ENCODE peak calls at places on chromosomes 11 and 22, in five cellular contexts. One of them, this sample, is unnamed.

GRCh38 chr11:74838188-74838587 is 89.5 kb downstream of the RNF169 start:
- DNase-seq in HEK293T: no peak
- DNase-seq in GM12878: no peak
- DNase-seq in H1: no peak
- DNase-seq in HepG2: no peak
- DNase-seq in this sample: no peak

GRCh38 chr11:107494036-107494435 is 36.4 kb upstream of the CWF19L2 start:
- DNase-seq in HEK293T: no peak
- DNase-seq in GM12878: no peak
- DNase-seq in H1: no peak
- DNase-seq in HepG2: no peak
- DNase-seq in this sample: no peak

GRCh38 chr11:66957971-66958231 is 282 bp downstream of the PC start:
- DNase-seq in HEK293T: peak
- DNase-seq in GM12878: no peak
- DNase-seq in H1: no peak
- DNase-seq in HepG2: no peak
- DNase-seq in this sample: no peak

GRCh38 chr22:35582218-35582860 is 34.8 kb downstream of the MB start:
- DNase-seq in HEK293T: no peak
- DNase-seq in GM12878: no peak
- DNase-seq in H1: no peak
- DNase-seq in HepG2: no peak
- DNase-seq in this sample: no peak

GRCh38 chr22:38572065-38572464 is 2.1 kb upstream of the DMC1 start:
- DNase-seq in HEK293T: peak
- DNase-seq in GM12878: peak
- DNase-seq in H1: peak
- DNase-seq in HepG2: peak
- DNase-seq in this sample: no peak

GRCh38 chr22:49736538-49736937 is 91.1 kb downstream of the BRD1 start:
- DNase-seq in HEK293T: no peak
- DNase-seq in GM12878: no peak
- DNase-seq in H1: no peak
- DNase-seq in HepG2: no peak
- DNase-seq in this sample: no peak

GRCh38 chr11:94150056-94150455 is 21.4 kb downstream of the PANX1 start:
- DNase-seq in HEK293T: no peak
- DNase-seq in GM12878: no peak
- DNase-seq in H1: no peak
- DNase-seq in HepG2: no peak
- DNase-seq in this sample: no peak

GRCh38 chr11:76592025-76592914 is 78.3 kb downstream of the LRRC32 start:
- DNase-seq in HEK293T: no peak
- DNase-seq in GM12878: no peak
- DNase-seq in H1: no peak
- DNase-seq in HepG2: no peak
- DNase-seq in this sample: no peak

GRCh38 chr11:44651535-44652130 is 75.1 kb upstream of the TSPAN18 start:
- DNase-seq in HEK293T: no peak
- DNase-seq in GM12878: no peak
- DNase-seq in H1: no peak
- DNase-seq in HepG2: no peak
- DNase-seq in this sample: no peak

GRCh38 chr11:86896486-86896885 is 58.7 kb downstream of the FZD4 start:
- DNase-seq in HEK293T: no peak
- DNase-seq in GM12878: no peak
- DNase-seq in H1: no peak
- DNase-seq in HepG2: no peak
- DNase-seq in this sample: no peak

GRCh38 chr11:59756845-59757244 is 1.7 kb downstream of the STX3 start:
- DNase-seq in HEK293T: no peak
- DNase-seq in GM12878: no peak
- DNase-seq in H1: no peak
- DNase-seq in HepG2: no peak
- DNase-seq in this sample: no peak

GRCh38 chr11:59754859-59755700 is at the start of gene STX3:
- DNase-seq in HEK293T: peak
- DNase-seq in GM12878: no peak
- DNase-seq in H1: peak
- DNase-seq in HepG2: peak
- DNase-seq in this sample: peak

GRCh38 chr11:59756496-59756840 is 1.3 kb downstream of the STX3 start:
- DNase-seq in HEK293T: no peak
- DNase-seq in GM12878: no peak
- DNase-seq in H1: no peak
- DNase-seq in HepG2: no peak
- DNase-seq in this sample: no peak

GRCh38 chr11:59754494-59754858 is 700 bp upstream of the STX3 start:
- DNase-seq in HEK293T: peak
- DNase-seq in GM12878: no peak
- DNase-seq in H1: no peak
- DNase-seq in HepG2: no peak
- DNase-seq in this sample: peak

DNA sequence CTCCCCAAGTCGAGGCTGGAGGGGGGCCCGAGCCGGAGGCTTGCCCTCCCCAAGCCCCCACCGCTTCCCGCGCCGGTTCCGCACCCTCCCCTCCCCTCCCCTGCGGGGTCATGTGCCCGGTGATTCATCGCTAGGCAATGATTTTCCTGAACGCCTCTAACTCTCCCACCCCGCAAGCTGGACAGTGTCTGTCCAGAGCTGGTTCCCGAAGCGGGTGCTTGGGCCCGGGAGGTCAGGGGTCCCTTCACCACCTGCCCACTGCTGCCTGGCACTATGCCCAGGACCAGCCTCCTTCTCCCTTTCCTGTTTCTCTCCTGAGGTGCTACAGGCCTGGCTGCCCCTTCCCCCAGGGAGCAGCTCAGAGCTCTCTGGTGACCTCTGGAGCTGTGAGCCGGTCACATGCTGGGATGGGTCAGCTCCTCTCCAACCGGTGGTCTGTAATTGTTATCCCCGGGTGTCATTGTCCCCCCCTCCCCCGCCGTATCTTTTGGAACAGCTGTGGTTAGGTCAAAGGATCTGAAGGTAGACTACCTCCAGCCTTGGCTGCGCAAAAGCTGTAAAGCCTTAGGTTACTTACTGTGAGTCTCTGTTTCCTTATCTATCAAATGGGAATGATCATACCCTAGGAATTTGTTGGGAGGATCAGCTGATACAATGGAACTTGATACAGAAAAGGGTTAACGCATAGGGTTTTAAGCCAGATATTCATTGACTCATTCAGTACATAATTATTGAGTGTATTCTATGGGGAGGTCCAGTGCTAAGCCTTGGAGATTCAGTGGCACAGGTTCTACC is 722 bp downstream of the STX3 start:
- DNase-seq in HEK293T: peak
- DNase-seq in GM12878: no peak
- DNase-seq in H1: peak
- DNase-seq in HepG2: peak
- DNase-seq in this sample: peak
- TF ChIP-seq SUZ12 in HEK293T: no peak
- TF ChIP-seq SUZ12 in GM12878: no peak
- TF ChIP-seq SUZ12 in H1: no peak
- TF ChIP-seq SUZ12 in HepG2: no peak
- TF ChIP-seq SUZ12 in this sample: no peak

GRCh38 chr11:120832609-120833221 is 191.2 kb upstream of the TBCEL start:
- DNase-seq in HEK293T: no peak
- DNase-seq in GM12878: no peak
- DNase-seq in H1: no peak
- DNase-seq in HepG2: no peak
- DNase-seq in this sample: no peak
- TF ChIP-seq SUZ12 in HEK293T: no peak
- TF ChIP-seq SUZ12 in GM12878: no peak
- TF ChIP-seq SUZ12 in H1: no peak
- TF ChIP-seq SUZ12 in HepG2: no peak
- TF ChIP-seq SUZ12 in this sample: no peak

DNA sequence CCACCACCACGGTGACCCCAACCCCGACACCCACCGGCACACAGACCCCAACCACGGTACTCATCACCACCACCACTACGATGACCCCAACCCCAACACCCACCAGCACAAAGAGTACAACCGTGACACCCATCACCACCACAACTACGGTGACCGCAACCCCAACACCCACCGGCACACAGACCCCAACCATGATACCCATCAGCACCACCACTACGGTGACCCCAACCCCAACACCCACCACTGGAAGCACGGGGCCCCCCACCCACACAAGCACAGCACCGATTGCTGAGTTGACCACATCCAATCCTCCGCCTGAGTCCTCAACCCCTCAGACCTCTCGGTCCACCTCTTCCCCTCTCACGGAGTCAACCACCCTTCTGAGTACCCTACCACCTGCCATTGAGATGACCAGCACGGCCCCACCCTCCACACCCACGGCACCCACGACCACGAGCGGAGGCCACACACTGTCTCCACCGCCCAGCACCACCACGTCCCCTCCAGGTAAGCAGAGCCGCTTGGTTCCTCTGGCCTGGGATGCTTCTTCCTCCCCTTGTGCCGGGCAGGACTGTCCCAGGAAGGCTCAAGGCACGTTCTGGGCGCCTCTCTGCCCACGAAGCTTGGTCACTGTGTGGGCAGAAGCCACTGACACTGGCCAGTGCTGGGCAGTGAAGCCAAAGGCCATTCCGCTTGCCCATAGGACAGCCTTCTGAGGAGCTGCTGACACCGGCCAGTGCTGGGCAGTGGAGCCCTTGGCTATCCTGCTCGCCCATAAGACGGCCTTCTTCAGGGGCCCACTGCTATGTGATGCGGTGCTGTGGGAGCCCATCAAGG is 25.1 kb downstream of the MUC2 start:
- DNase-seq in HEK293T: no peak
- DNase-seq in GM12878: no peak
- DNase-seq in H1: no peak
- DNase-seq in HepG2: no peak
- DNase-seq in this sample: no peak
- TF ChIP-seq SUZ12 in HEK293T: no peak
- TF ChIP-seq SUZ12 in GM12878: no peak
- TF ChIP-seq SUZ12 in H1: no peak
- TF ChIP-seq SUZ12 in HepG2: no peak
- TF ChIP-seq SUZ12 in this sample: no peak

DNA sequence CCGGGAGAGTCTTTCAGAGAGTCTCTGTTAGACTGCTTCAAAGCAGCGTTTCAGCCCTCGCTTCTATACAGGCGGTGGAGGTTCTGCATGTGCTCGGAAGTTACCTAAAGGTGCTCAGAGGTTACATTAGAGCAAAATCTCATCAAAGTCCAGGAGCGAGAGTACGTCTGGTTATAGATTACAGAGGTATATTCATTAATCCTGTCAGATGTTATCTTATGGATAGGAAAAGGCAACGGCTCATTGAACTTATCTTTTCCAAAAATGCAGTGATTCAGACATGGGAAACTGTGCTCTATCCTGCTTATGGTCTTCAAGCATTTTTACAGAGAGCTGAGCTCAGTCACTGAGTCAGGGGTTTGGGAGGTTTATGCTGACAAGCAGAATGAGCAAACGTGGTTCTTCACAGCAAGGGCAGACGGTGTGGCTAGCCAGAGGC is 9.1 kb upstream of the ZBED5 start:
- DNase-seq in HEK293T: peak
- DNase-seq in GM12878: no peak
- DNase-seq in H1: no peak
- DNase-seq in HepG2: no peak
- DNase-seq in this sample: no peak
- TF ChIP-seq SUZ12 in HEK293T: no peak
- TF ChIP-seq SUZ12 in GM12878: no peak
- TF ChIP-seq SUZ12 in H1: no peak
- TF ChIP-seq SUZ12 in HepG2: no peak
- TF ChIP-seq SUZ12 in this sample: no peak

GRCh38 chr11:77851513-77851912 is 30.6 kb downstream of the AAMDC start:
- DNase-seq in HEK293T: no peak
- DNase-seq in GM12878: no peak
- DNase-seq in H1: no peak
- DNase-seq in HepG2: no peak
- DNase-seq in this sample: no peak
- TF ChIP-seq SUZ12 in HEK293T: no peak
- TF ChIP-seq SUZ12 in GM12878: no peak
- TF ChIP-seq SUZ12 in H1: no peak
- TF ChIP-seq SUZ12 in HepG2: no peak
- TF ChIP-seq SUZ12 in this sample: no peak

GRCh38 chr11:120217941-120218694 is 7.3 kb downstream of the OAF start:
- DNase-seq in HEK293T: no peak
- DNase-seq in GM12878: no peak
- DNase-seq in H1: no peak
- DNase-seq in HepG2: peak
- DNase-seq in this sample: no peak

GRCh38 chr11:120214581-120214980 is 3.7 kb downstream of the OAF start:
- DNase-seq in HEK293T: no peak
- DNase-seq in GM12878: no peak
- DNase-seq in H1: no peak
- DNase-seq in HepG2: no peak
- DNase-seq in this sample: no peak

GRCh38 chr11:120217526-120217925 is 6.7 kb downstream of the OAF start:
- DNase-seq in HEK293T: no peak
- DNase-seq in GM12878: no peak
- DNase-seq in H1: no peak
- DNase-seq in HepG2: no peak
- DNase-seq in this sample: no peak

GRCh38 chr11:120216426-120217102 is 5.7 kb downstream of the OAF start:
- DNase-seq in HEK293T: no peak
- DNase-seq in GM12878: no peak
- DNase-seq in H1: no peak
- DNase-seq in HepG2: no peak
- DNase-seq in this sample: no peak

GRCh38 chr11:120215634-120216033 is 4.8 kb downstream of the OAF start:
- DNase-seq in HEK293T: no peak
- DNase-seq in GM12878: no peak
- DNase-seq in H1: no peak
- DNase-seq in HepG2: no peak
- DNase-seq in this sample: no peak
- TF ChIP-seq SUZ12 in HEK293T: no peak
- TF ChIP-seq SUZ12 in GM12878: no peak
- TF ChIP-seq SUZ12 in H1: no peak
- TF ChIP-seq SUZ12 in HepG2: no peak
- TF ChIP-seq SUZ12 in this sample: no peak

GRCh38 chr22:29987143-29987542 is 93.1 kb upstream of the HORMAD2 start:
- DNase-seq in HEK293T: no peak
- DNase-seq in GM12878: no peak
- DNase-seq in H1: no peak
- DNase-seq in HepG2: no peak
- DNase-seq in this sample: no peak
- TF ChIP-seq SUZ12 in HEK293T: no peak
- TF ChIP-seq SUZ12 in GM12878: no peak
- TF ChIP-seq SUZ12 in H1: no peak
- TF ChIP-seq SUZ12 in HepG2: no peak
- TF ChIP-seq SUZ12 in this sample: no peak